ENCODE peak calls at places on chromosomes 7 and 10, in four cellular contexts. O is stomach, W is neural progenitor cell, P is dorsolateral prefrontal cortex. Q is an unnamed sample.

GRCh38 chr10:103715430-103715829 is 139.9 kb downstream of the SH3PXD2A start:
- DNase-seq in O (no peak), P (peak), W (no peak), Q (no peak)

GRCh38 chr7:11786186-11786585 is 45.8 kb downstream of the THSD7A start:
- DNase-seq in P (no peak), O (no peak), W (peak), Q (no peak)

GRCh38 chr7:34357068-34357467 is 300.9 kb upstream of the NPSR1 start:
- DNase-seq in P (no peak), W (no peak), O (no peak), Q (no peak)

GRCh38 chr7:12715372-12716133 is 28.1 kb downstream of the ARL4A start:
- DNase-seq in W (peak), P (peak), O (peak), Q (no peak)

GRCh38 chr7:30717181-30717580 is 34.8 kb upstream of the INMT start:
- DNase-seq in W (no peak), O (no peak), P (no peak), Q (no peak)

GRCh38 chr10:82211331-82211730 is 336.3 kb downstream of the NRG3 start:
- DNase-seq in P (no peak), O (no peak), W (peak), Q (no peak)

GRCh38 chr10:96512997-96513685 is 585 bp downstream of the TLL2 start:
- DNase-seq in W (peak), O (no peak), P (no peak), Q (no peak)

GRCh38 chr10:125415964-125416363 is 255.6 kb upstream of the CTBP2 start:
- DNase-seq in O (no peak), P (no peak), W (no peak), Q (no peak)

GRCh38 chr7:45178241-45179225 is 20.9 kb downstream of the RAMP3 start:
- DNase-seq in P (peak), W (peak), O (no peak), Q (no peak)
- TF ChIP-seq CTCF in P (peak), W (peak), O (no peak), Q (peak)

GRCh38 chr7:76515999-76516443 is 5.7 kb downstream of the UPK3B start:
- DNase-seq in O (peak), W (no peak), P (peak), Q (peak)

GRCh38 chr7:76513817-76514799 is 3.8 kb downstream of the UPK3B start:
- DNase-seq in W (peak), P (no peak), O (no peak), Q (no peak)

GRCh38 chr7:76514926-76515325 is 4.6 kb downstream of the UPK3B start:
- DNase-seq in O (no peak), P (no peak), W (peak), Q (no peak)

GRCh38 chr7:76509931-76510877 is at the start of gene UPK3B:
- DNase-seq in P (no peak), O (no peak), W (peak), Q (no peak)

GRCh38 chr7:76512941-76513816 is 2.8 kb downstream of the UPK3B start:
- DNase-seq in P (no peak), O (no peak), W (peak), Q (no peak)
- TF ChIP-seq CTCF in P (no peak), O (peak), W (peak), Q (no peak)

GRCh38 chr7:90244909-90245841 is at the start of gene CFAP69:
- DNase-seq in O (peak), W (peak), P (peak), Q (peak)
- TF ChIP-seq CTCF in O (peak), W (peak), P (peak), Q (no peak)

GRCh38 chr7:134959810-134960209 is 26.5 kb upstream of the AGBL3 start:
- DNase-seq in O (no peak), P (no peak), W (no peak), Q (no peak)

GRCh38 chr7:134966691-134967090 is 19.6 kb upstream of the AGBL3 start:
- DNase-seq in P (no peak), W (no peak), O (no peak), Q (no peak)

GRCh38 chr7:134963031-134963430 is 23.3 kb upstream of the AGBL3 start:
- DNase-seq in W (no peak), O (no peak), P (no peak), Q (no peak)

GRCh38 chr7:134957005-134957404 is 29.3 kb upstream of the AGBL3 start:
- DNase-seq in P (no peak), W (no peak), O (no peak), Q (no peak)

GRCh38 chr7:134962270-134962669 is 24.0 kb upstream of the AGBL3 start:
- DNase-seq in O (no peak), P (no peak), W (no peak), Q (no peak)
- TF ChIP-seq CTCF in O (no peak), P (no peak), W (no peak), Q (no peak)

GRCh38 chr7:80804581-80804980 is 114.3 kb downstream of the SEMA3C start:
- DNase-seq in W (no peak), P (no peak), O (no peak), Q (no peak)

GRCh38 chr7:80809545-80809944 is 109.3 kb downstream of the SEMA3C start:
- DNase-seq in P (no peak), O (no peak), W (no peak), Q (no peak)

GRCh38 chr7:80806653-80807052 is 112.2 kb downstream of the SEMA3C start:
- DNase-seq in P (no peak), O (no peak), W (peak), Q (no peak)

DNA sequence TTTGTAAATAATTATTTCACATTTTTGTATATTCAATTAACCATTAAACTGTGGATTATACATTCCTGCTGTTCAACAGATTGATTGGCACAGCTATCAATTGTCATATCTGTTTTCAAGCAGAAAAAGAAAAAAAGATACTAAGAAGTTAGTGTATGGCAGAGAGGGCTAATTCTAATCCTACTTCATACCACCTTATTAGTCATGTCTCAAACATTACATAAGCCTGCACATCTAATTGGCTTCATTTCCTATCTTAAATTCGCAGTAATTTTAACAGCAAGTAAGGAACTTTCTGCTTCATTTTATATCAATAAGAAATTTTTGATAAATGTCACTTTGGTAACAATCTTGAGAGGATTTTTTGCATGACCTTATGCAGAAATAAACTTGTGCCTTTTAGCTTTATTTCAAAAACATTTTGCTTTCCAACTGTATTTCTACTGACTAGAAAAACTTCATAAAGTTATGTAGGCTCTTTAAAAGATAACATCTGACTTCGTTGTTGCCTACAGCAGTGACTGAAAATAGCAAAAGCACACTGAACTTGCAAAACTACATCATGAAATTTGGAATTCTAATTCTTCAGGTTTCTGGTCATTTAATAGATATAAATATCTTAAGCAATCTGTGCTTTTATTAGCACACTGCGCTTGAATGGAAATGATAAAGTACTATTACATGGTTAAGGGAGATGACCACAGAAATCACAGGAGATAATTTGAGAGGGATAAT is 111.5 kb downstream of the SEMA3C start:
- DNase-seq in W (no peak), O (no peak), P (no peak), Q (no peak)
- TF ChIP-seq CTCF in W (no peak), O (no peak), P (no peak), Q (no peak)

GRCh38 chr10:52780391-52781155 is 8.0 kb upstream of the MBL2 start:
- DNase-seq in O (no peak), P (no peak), W (no peak), Q (no peak)
- TF ChIP-seq CTCF in O (no peak), P (no peak), W (no peak), Q (no peak)